ENCODE peak calls at places on chromosomes 6 and 20, in eight cellular contexts. W is A549, Z is neuronal stem cell, Y is T-helper 1 cell, K is AG20443, U is HCEC 1CT, N is IMR-90, E is suprapubic skin. C is an unnamed sample.

GRCh38 chr6:20708367-20709124 is 174.3 kb downstream of the CDKAL1 start:
- DNase-seq in U (no peak), E (no peak), N (peak), W (no peak), Y (no peak), K (peak), Z (no peak), C (no peak)

GRCh38 chr20:2005831-2006426 is 12.1 kb upstream of the PDYN start:
- DNase-seq in E (peak), W (peak), N (peak), Z (peak), Y (peak), K (peak), U (peak), C (peak)

GRCh38 chr6:44701637-44702101 is 314.2 kb downstream of the CDC5L start:
- DNase-seq in U (no peak), E (no peak), N (no peak), Y (no peak), Z (peak), K (peak), W (no peak), C (no peak)

GRCh38 chr6:125899726-125900182 is 56.8 kb upstream of the HINT3 start:
- DNase-seq in N (no peak), Z (no peak), E (no peak), U (no peak), Y (no peak), K (no peak), W (peak), C (no peak)

GRCh38 chr6:31271641-31272357 is at the start of gene HLA-C:
- DNase-seq in Z (peak), K (peak), W (peak), E (peak), Y (peak), N (peak), U (peak), C (peak)

GRCh38 chr6:12751694-12752304 is 35.2 kb downstream of the PHACTR1 start:
- DNase-seq in N (peak), K (peak), U (peak), Z (peak), Y (no peak), W (peak), E (no peak), C (no peak)

GRCh38 chr6:11043961-11044711 is at the start of gene ELOVL2:
- DNase-seq in E (no peak), Y (peak), W (peak), N (peak), K (peak), U (peak), Z (peak), C (no peak)

GRCh38 chr6:149026530-149026942 is 279.7 kb downstream of the UST start:
- DNase-seq in U (peak), Y (no peak), W (peak), N (peak), K (peak), Z (peak), E (no peak), C (no peak)

GRCh38 chr6:3023663-3024483 is 24.2 kb downstream of the NQO2 start:
- DNase-seq in U (peak), K (peak), E (peak), N (peak), Y (peak), W (peak), Z (no peak), C (peak)

GRCh38 chr6:82057846-82058554 is 189.5 kb downstream of the IBTK start:
- DNase-seq in U (peak), Y (no peak), Z (no peak), N (peak), E (no peak), K (peak), W (no peak), C (no peak)

GRCh38 chr20:50112512-50113419 is at the start of gene UBE2V1:
- DNase-seq in K (peak), W (peak), U (peak), Y (peak), E (peak), Z (peak), N (peak), C (peak)

GRCh38 chr20:20327756-20328155 is 40.1 kb upstream of the INSM1 start:
- DNase-seq in U (peak), W (peak), Z (no peak), K (peak), E (no peak), Y (no peak), N (peak), C (no peak)